ENCODE peak calls at places on chromosomes 3 and 15, in nine cellular contexts. One of them, this sample, is unnamed.

GRCh38 chr3:171967932-171968678 is 71.3 kb upstream of the FNDC3B start:
- DNase-seq in CD8-positive, alpha-beta memory T cell: no peak
- DNase-seq in midbrain: no peak
- DNase-seq in pancreas: no peak
- DNase-seq in Jurkat, Clone E6-1: no peak
- DNase-seq in NCI-H1694: no peak
- DNase-seq in iPS-NIHi11: no peak
- DNase-seq in H4: peak
- DNase-seq in NCI-H1930: no peak
- DNase-seq in this sample: no peak

GRCh38 chr3:11648735-11649134 is 5.0 kb upstream of the VGLL4 start:
- DNase-seq in midbrain: no peak
- DNase-seq in NCI-H1694: no peak
- DNase-seq in iPS-NIHi11: no peak
- DNase-seq in NCI-H1930: no peak
- DNase-seq in pancreas: no peak
- DNase-seq in H4: no peak
- DNase-seq in CD8-positive, alpha-beta memory T cell: no peak
- DNase-seq in Jurkat, Clone E6-1: no peak
- DNase-seq in this sample: no peak

GRCh38 chr15:77057650-77058049 is 13.3 kb downstream of the TSPAN3 start:
- DNase-seq in iPS-NIHi11: no peak
- DNase-seq in NCI-H1694: no peak
- DNase-seq in CD8-positive, alpha-beta memory T cell: no peak
- DNase-seq in H4: no peak
- DNase-seq in NCI-H1930: no peak
- DNase-seq in Jurkat, Clone E6-1: no peak
- DNase-seq in midbrain: no peak
- DNase-seq in pancreas: no peak
- DNase-seq in this sample: no peak

GRCh38 chr3:170740726-170741591 is 129.0 kb downstream of the RPL22L1 start:
- DNase-seq in midbrain: peak
- DNase-seq in NCI-H1930: no peak
- DNase-seq in Jurkat, Clone E6-1: no peak
- DNase-seq in iPS-NIHi11: no peak
- DNase-seq in NCI-H1694: no peak
- DNase-seq in H4: peak
- DNase-seq in pancreas: no peak
- DNase-seq in CD8-positive, alpha-beta memory T cell: no peak
- DNase-seq in this sample: no peak

GRCh38 chr3:58563386-58564035 is 13.7 kb downstream of the FAM107A start:
- DNase-seq in H4: no peak
- DNase-seq in Jurkat, Clone E6-1: no peak
- DNase-seq in NCI-H1694: no peak
- DNase-seq in NCI-H1930: no peak
- DNase-seq in pancreas: no peak
- DNase-seq in midbrain: no peak
- DNase-seq in CD8-positive, alpha-beta memory T cell: no peak
- DNase-seq in iPS-NIHi11: no peak
- DNase-seq in this sample: no peak

GRCh38 chr3:156633335-156633734 is 41.1 kb upstream of the TIPARP start:
- DNase-seq in NCI-H1930: no peak
- DNase-seq in iPS-NIHi11: no peak
- DNase-seq in H4: no peak
- DNase-seq in Jurkat, Clone E6-1: no peak
- DNase-seq in pancreas: peak
- DNase-seq in midbrain: no peak
- DNase-seq in NCI-H1694: no peak
- DNase-seq in CD8-positive, alpha-beta memory T cell: no peak
- DNase-seq in this sample: no peak

GRCh38 chr3:132874701-132875100 is 152.5 kb upstream of the NPHP3 start:
- DNase-seq in pancreas: no peak
- DNase-seq in NCI-H1694: no peak
- DNase-seq in H4: no peak
- DNase-seq in CD8-positive, alpha-beta memory T cell: no peak
- DNase-seq in NCI-H1930: no peak
- DNase-seq in midbrain: no peak
- DNase-seq in Jurkat, Clone E6-1: no peak
- DNase-seq in iPS-NIHi11: no peak
- DNase-seq in this sample: no peak

GRCh38 chr3:12336099-12336498 is 47.2 kb downstream of the PPARG start:
- DNase-seq in NCI-H1930: no peak
- DNase-seq in H4: peak
- DNase-seq in CD8-positive, alpha-beta memory T cell: peak
- DNase-seq in pancreas: no peak
- DNase-seq in iPS-NIHi11: no peak
- DNase-seq in NCI-H1694: no peak
- DNase-seq in midbrain: no peak
- DNase-seq in Jurkat, Clone E6-1: peak
- DNase-seq in this sample: peak

GRCh38 chr15:65791335-65792129 is 561 bp downstream of the DENND4A start:
- DNase-seq in CD8-positive, alpha-beta memory T cell: no peak
- DNase-seq in midbrain: peak
- DNase-seq in H4: peak
- DNase-seq in iPS-NIHi11: peak
- DNase-seq in pancreas: peak
- DNase-seq in NCI-H1694: peak
- DNase-seq in Jurkat, Clone E6-1: peak
- DNase-seq in NCI-H1930: peak
- DNase-seq in this sample: peak

GRCh38 chr3:112610121-112610520 is 30.8 kb downstream of the CCDC80 start:
- DNase-seq in pancreas: no peak
- DNase-seq in Jurkat, Clone E6-1: no peak
- DNase-seq in NCI-H1930: no peak
- DNase-seq in midbrain: no peak
- DNase-seq in CD8-positive, alpha-beta memory T cell: no peak
- DNase-seq in NCI-H1694: no peak
- DNase-seq in H4: peak
- DNase-seq in iPS-NIHi11: no peak
- DNase-seq in this sample: no peak

GRCh38 chr3:187738400-187739124 is 6.7 kb downstream of the BCL6 start:
- DNase-seq in pancreas: peak
- DNase-seq in midbrain: peak
- DNase-seq in iPS-NIHi11: peak
- DNase-seq in NCI-H1694: peak
- DNase-seq in CD8-positive, alpha-beta memory T cell: peak
- DNase-seq in Jurkat, Clone E6-1: peak
- DNase-seq in NCI-H1930: no peak
- DNase-seq in H4: peak
- DNase-seq in this sample: peak